ENCODE peak calls at places on chromosomes 13 and 19, in four cellular contexts. One of them, this sample, is unnamed.

GRCh38 chr13:59931621-59932020 is 232.1 kb downstream of the DIAPH3 start:
- DNase-seq in H1: no peak
- DNase-seq in K562: no peak
- DNase-seq in HepG2: no peak
- DNase-seq in this sample: no peak

GRCh38 chr13:75421987-75422386 is 60.0 kb downstream of the TBC1D4 start:
- DNase-seq in HepG2: no peak
- DNase-seq in H1: no peak
- DNase-seq in K562: no peak
- DNase-seq in this sample: no peak

GRCh38 chr19:1189419-1189818 is 15.4 kb upstream of the SBNO2 start:
- DNase-seq in K562: peak; percentile 61
- DNase-seq in H1: no peak
- DNase-seq in HepG2: no peak
- DNase-seq in this sample: peak; percentile 75

GRCh38 chr13:34863360-34864135 is 78.5 kb upstream of the NBEA start:
- DNase-seq in HepG2: peak; percentile 3
- DNase-seq in K562: no peak
- DNase-seq in H1: no peak
- DNase-seq in this sample: peak; percentile 68

GRCh38 chr13:113771709-113772331 is 12.8 kb downstream of the TMEM255B start:
- DNase-seq in K562: no peak
- DNase-seq in H1: no peak
- DNase-seq in HepG2: no peak
- DNase-seq in this sample: no peak

GRCh38 chr13:99307648-99308339 is 595 bp upstream of the GPR183 start:
- DNase-seq in K562: peak; percentile 15
- DNase-seq in HepG2: no peak
- DNase-seq in H1: no peak
- DNase-seq in this sample: no peak

GRCh38 chr19:17687857-17688784 is at the start of gene UNC13A:
- DNase-seq in H1: no peak
- DNase-seq in HepG2: no peak
- DNase-seq in K562: peak; percentile 90
- DNase-seq in this sample: no peak

GRCh38 chr13:52053460-52053859 is 29.0 kb downstream of the UTP14C start:
- DNase-seq in H1: no peak
- DNase-seq in HepG2: no peak
- DNase-seq in K562: no peak
- DNase-seq in this sample: no peak

GRCh38 chr19:996051-996838 is 4.0 kb upstream of the GRIN3B start:
- DNase-seq in HepG2: no peak
- DNase-seq in K562: peak; percentile 78
- DNase-seq in H1: no peak
- DNase-seq in this sample: no peak

GRCh38 chr19:4402171-4403004 is at the start of gene CHAF1A:
- DNase-seq in HepG2: peak; percentile 99
- DNase-seq in K562: peak; percentile 96
- DNase-seq in H1: peak; percentile 99
- DNase-seq in this sample: peak; percentile 100

GRCh38 chr19:858868-859843 is at the start of gene CFD:
- DNase-seq in HepG2: no peak
- DNase-seq in K562: no peak
- DNase-seq in H1: no peak
- DNase-seq in this sample: no peak

GRCh38 chr13:19596960-19597361 is 35.6 kb upstream of the TPTE2 start:
- DNase-seq in H1: no peak
- DNase-seq in HepG2: peak; percentile 96
- DNase-seq in K562: no peak
- DNase-seq in this sample: peak; percentile 40

GRCh38 chr13:20713751-20714150 is 10.3 kb downstream of the IL17D start:
- DNase-seq in K562: no peak
- DNase-seq in HepG2: no peak
- DNase-seq in H1: no peak
- DNase-seq in this sample: no peak

GRCh38 chr19:15254547-15254946 is 22.3 kb upstream of the EPHX3 start:
- DNase-seq in HepG2: no peak
- DNase-seq in H1: no peak
- DNase-seq in K562: no peak
- DNase-seq in this sample: no peak

GRCh38 chr13:100461309-100462035 is 127.1 kb downstream of the GGACT start:
- DNase-seq in K562: no peak
- DNase-seq in H1: no peak
- DNase-seq in HepG2: no peak
- DNase-seq in this sample: no peak

GRCh38 chr19:6610934-6611370 is 20.0 kb upstream of the CD70 start:
- DNase-seq in K562: no peak
- DNase-seq in H1: no peak
- DNase-seq in HepG2: no peak
- DNase-seq in this sample: peak; percentile 40

GRCh38 chr13:100156786-100157185 is 67.9 kb downstream of the PCCA start:
- DNase-seq in HepG2: no peak
- DNase-seq in H1: no peak
- DNase-seq in K562: no peak
- DNase-seq in this sample: no peak

GRCh38 chr19:1000095-1000494 is at the start of gene GRIN3B:
- DNase-seq in HepG2: peak; percentile 43
- DNase-seq in H1: no peak
- DNase-seq in K562: peak; percentile 87
- DNase-seq in this sample: peak; percentile 41

GRCh38 chr19:18310118-18310909 is 12.6 kb downstream of the LSM4 start:
- DNase-seq in K562: peak; percentile 10
- DNase-seq in H1: no peak
- DNase-seq in HepG2: no peak
- DNase-seq in this sample: no peak

GRCh38 chr13:38880397-38880796 is 110.2 kb downstream of the STOML3 start:
- DNase-seq in K562: no peak
- DNase-seq in H1: no peak
- DNase-seq in HepG2: no peak
- DNase-seq in this sample: no peak

GRCh38 chr19:57063070-57063469 is 56.7 kb upstream of the USP29 start:
- DNase-seq in H1: no peak
- DNase-seq in K562: no peak
- DNase-seq in HepG2: no peak
- DNase-seq in this sample: no peak

DNA sequence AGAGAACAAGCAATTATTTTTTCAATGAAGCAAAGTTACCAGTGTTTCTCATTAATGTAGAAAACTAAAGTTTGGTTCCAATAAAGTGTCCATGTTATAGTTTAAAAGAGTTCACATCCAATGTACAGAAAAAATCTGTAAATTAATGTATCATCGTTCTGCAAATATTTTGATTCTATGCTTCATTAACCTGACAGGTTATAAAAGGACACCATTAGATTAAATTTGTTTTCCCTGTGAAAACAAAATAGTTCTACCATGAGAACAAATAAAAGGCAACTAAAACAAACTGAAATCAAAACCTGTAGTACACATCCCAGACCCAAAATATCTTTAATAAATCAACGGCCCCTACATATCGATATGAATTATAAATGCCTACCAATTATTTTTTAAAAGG is 85.1 kb downstream of the ABCC4 start:
- DNase-seq in HepG2: no peak
- DNase-seq in K562: no peak
- DNase-seq in H1: no peak
- DNase-seq in this sample: no peak
- H3K4me2 ChIP-seq in HepG2: no peak overlapping the region
- H3K4me2 ChIP-seq in K562: no peak overlapping the region
- H3K4me2 ChIP-seq in H1: no peak overlapping the region
- H3K4me2 ChIP-seq in this sample: no peak overlapping the region

DNA sequence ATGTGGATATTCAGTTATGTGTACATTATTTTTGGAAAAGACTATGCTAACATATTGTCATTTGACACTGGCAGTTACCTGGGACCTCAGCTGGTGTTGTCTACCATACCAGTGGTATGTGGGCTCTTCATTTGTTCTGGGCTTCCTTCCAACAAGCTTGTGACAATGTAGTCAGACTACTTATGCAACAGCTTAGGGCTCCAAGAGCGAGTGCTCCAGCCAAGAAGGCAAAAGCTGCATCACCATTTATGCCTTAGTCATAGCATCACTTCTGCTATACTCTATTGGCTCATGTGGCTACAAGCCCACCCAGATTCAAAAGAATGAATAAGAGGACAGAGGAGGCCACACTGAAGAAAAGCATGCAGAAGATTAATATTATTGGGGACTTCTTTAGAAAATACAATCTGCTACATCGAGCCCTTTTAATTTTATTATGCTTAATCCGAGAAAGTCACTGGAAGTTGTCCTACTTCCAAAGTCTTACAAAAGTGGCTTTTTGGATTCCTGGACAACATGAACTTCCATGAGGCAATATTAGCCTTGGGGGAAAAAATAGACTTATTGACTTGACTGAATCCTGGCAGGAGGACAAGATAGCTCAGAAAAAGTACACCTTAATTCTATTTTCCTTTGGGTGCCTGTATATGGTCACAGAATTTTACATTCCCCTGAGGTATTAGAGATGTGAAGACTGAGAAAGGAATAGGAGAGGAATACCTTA is 529.4 kb upstream of the HTR2A start:
- DNase-seq in H1: no peak
- DNase-seq in HepG2: no peak
- DNase-seq in K562: no peak
- DNase-seq in this sample: no peak
- TF ChIP-seq FOSL1 in H1: no peak
- TF ChIP-seq FOSL1 in HepG2: no peak
- TF ChIP-seq FOSL1 in K562: no peak
- TF ChIP-seq FOSL1 in this sample: no peak

DNA sequence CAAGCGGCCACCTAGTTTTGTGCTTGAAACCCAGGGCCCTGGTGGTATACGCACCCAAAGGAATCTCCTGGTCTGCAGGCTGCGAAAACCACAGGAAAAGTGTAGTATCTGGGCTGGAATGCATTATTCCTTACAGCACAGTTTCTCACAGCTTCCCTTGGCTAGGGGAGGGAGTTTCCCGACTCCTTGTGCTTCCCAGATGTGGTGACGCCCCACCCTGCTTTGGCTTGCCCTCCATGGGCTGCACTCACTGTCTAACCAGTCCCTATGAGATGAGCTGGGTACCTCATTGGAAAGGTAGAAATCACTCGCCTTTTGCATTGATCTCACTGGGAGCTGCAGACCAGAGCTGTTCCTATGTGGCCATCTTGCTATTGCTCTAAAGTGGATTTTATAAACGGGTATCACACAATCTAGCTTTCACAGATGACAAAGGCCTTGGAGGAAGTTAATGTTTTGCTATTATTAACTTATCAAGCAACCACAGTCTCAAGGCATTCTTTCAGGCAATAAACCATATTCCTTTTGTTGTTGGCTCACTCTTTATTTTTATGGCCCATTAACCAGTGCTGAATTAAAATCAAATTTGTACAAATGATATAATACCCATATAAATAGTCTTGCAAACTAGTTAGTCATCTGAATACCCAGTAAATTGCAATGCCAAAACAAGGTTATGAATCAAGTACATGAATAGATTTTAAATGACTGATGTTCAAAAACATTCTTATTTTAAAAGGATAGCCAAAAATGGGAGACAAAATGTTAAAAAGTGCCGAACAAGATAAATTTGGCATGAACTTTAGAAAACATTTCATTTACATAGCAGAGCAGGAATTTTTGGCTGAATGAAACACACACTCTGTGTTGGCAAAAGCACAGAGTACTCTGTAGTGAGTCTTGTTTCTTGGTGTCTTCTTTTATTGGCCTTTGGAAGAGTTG is 475.4 kb upstream of the ARGLU1 start:
- DNase-seq in K562: no peak
- DNase-seq in HepG2: no peak
- DNase-seq in H1: no peak
- DNase-seq in this sample: no peak
- H3K4me2 ChIP-seq in K562: no peak overlapping the region
- H3K4me2 ChIP-seq in HepG2: no peak overlapping the region
- H3K4me2 ChIP-seq in H1: no peak overlapping the region
- H3K4me2 ChIP-seq in this sample: no peak overlapping the region

GRCh38 chr13:36420437-36420891 is 11.8 kb upstream of the CCNA1 start:
- DNase-seq in H1: no peak
- DNase-seq in K562: peak; percentile 60
- DNase-seq in HepG2: peak; percentile 61
- DNase-seq in this sample: peak; percentile 24
- TF ChIP-seq FOSL1 in H1: no peak
- TF ChIP-seq FOSL1 in K562: no peak
- TF ChIP-seq FOSL1 in HepG2: no peak
- TF ChIP-seq FOSL1 in this sample: no peak

GRCh38 chr13:78742659-78743058 is 83.7 kb upstream of the OBI1 start:
- DNase-seq in K562: no peak
- DNase-seq in HepG2: no peak
- DNase-seq in H1: no peak
- DNase-seq in this sample: no peak
- H3K4me2 ChIP-seq in K562: no peak overlapping the region
- H3K4me2 ChIP-seq in HepG2: no peak overlapping the region
- H3K4me2 ChIP-seq in H1: peak overlapping the region; percentile 20
- H3K4me2 ChIP-seq in this sample: no peak overlapping the region

GRCh38 chr13:83221813-83222241 is 660.4 kb downstream of the SLITRK1 start:
- DNase-seq in K562: no peak
- DNase-seq in HepG2: no peak
- DNase-seq in H1: no peak
- DNase-seq in this sample: no peak
- TF ChIP-seq FOSL1 in K562: no peak
- TF ChIP-seq FOSL1 in HepG2: no peak
- TF ChIP-seq FOSL1 in H1: no peak
- TF ChIP-seq FOSL1 in this sample: no peak

GRCh38 chr19:38304866-38305429 is 897 bp downstream of the C19orf33 start:
- DNase-seq in H1: peak; percentile 83
- DNase-seq in K562: peak; percentile 97
- DNase-seq in HepG2: peak; percentile 76
- DNase-seq in this sample: peak; percentile 96

GRCh38 chr19:38306236-38306635 is 2.2 kb downstream of the C19orf33 start:
- DNase-seq in HepG2: no peak
- DNase-seq in H1: no peak
- DNase-seq in K562: no peak
- DNase-seq in this sample: no peak

GRCh38 chr19:38303517-38304351 is at the start of gene C19orf33:
- DNase-seq in K562: peak; percentile 47
- DNase-seq in H1: no peak
- DNase-seq in HepG2: no peak
- DNase-seq in this sample: peak; percentile 84

GRCh38 chr19:38307076-38307475 is 3.0 kb downstream of the C19orf33 start:
- DNase-seq in HepG2: no peak
- DNase-seq in K562: no peak
- DNase-seq in H1: no peak
- DNase-seq in this sample: no peak

DNA sequence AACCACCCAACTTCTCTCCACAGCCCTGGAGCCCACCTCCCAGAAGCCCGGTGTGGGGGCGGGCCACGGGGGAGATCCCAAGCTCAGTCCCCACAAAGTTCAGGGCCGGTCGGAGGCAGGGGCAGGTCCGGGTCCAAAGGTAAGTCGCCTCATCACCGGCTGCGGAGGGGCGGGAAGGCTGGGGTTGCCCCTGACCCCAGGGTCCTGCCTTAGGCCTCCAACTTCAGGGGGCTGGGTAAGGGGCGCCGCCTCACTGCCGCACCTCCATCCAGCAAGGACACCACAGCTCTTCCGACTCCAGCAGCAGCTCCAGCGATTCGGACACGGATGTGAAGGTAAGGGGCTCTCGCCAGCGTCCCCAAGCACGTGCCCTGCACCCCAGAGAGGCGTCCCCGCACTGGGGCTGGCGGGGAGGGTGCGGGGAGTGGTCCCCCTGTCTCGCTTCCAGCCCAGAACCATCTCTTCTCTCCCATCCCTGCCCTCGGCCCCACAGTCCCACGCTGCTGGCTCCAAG is 358 bp downstream of the C19orf33 start:
- DNase-seq in K562: no peak
- DNase-seq in H1: no peak
- DNase-seq in HepG2: no peak
- DNase-seq in this sample: no peak
- H3K4me2 ChIP-seq in K562: peak overlapping the region; percentile 20
- H3K4me2 ChIP-seq in H1: peak overlapping the region; percentile 82
- H3K4me2 ChIP-seq in HepG2: peak overlapping the region; percentile 66
- H3K4me2 ChIP-seq in this sample: peak overlapping the region; percentile 99